ENCODE peak calls at places on chromosome 1, in four cellular contexts. W, O, E and C are unnamed samples.

GRCh38 chr1:150516616-150517015 is 1.1 kb downstream of the FALEC start:
- DNase-seq in E (no peak), O (no peak), W (no peak), C (no peak)

GRCh38 chr1:47508900-47509488 is 71.2 kb downstream of the FOXD2 start:
- DNase-seq in W (no peak), O (no peak), E (no peak), C (peak; percentile 18)

GRCh38 chr1:8283058-8283884 is 34.6 kb upstream of the SLC45A1 start:
- DNase-seq in E (no peak), W (no peak), O (no peak), C (no peak)

GRCh38 chr1:84506729-84507453 is 510 bp upstream of the GNG5 start:
- DNase-seq in W (no peak), O (no peak), E (no peak), C (no peak)

GRCh38 chr1:185017338-185017737 is 28.0 kb upstream of the RNF2 start:
- DNase-seq in O (no peak), W (no peak), E (peak; percentile 80), C (peak; percentile 89)

GRCh38 chr1:152962876-152963415 is 7.5 kb upstream of the SPRR4 start:
- DNase-seq in W (no peak), O (no peak), E (no peak), C (no peak)

GRCh38 chr1:229887043-229887822 is 179.8 kb upstream of the GALNT2 start:
- DNase-seq in E (no peak), W (no peak), O (no peak), C (no peak)

GRCh38 chr1:152034654-152035405 is 2.0 kb downstream of the S100A11 start:
- DNase-seq in E (no peak), W (peak; percentile 45), O (no peak), C (peak; percentile 82)

GRCh38 chr1:209576392-209576791 is 7.1 kb upstream of the CAMK1G start:
- DNase-seq in E (no peak), O (no peak), W (no peak), C (no peak)

GRCh38 chr1:30754684-30755171 is 2.8 kb downstream of the LAPTM5 start:
- DNase-seq in W (no peak), O (no peak), E (no peak), C (no peak)

GRCh38 chr1:26336477-26337205 is 17.3 kb downstream of the CRYBG2 start:
- DNase-seq in W (peak; percentile 83), O (no peak), E (no peak), C (peak; percentile 92)

GRCh38 chr1:172585348-172585747 is 52.4 kb downstream of the SUCO start:
- DNase-seq in O (no peak), W (no peak), E (no peak), C (no peak)